ENCODE peak calls at places on chromosomes 16 and 17, in eight cellular contexts. M is HS-27A, X is T-helper 2 cell, E is T-helper 1 cell, S is left colon, D is NCI-H1092, W is AG08396, B is astrocyte of the spinal cord. H is an unnamed sample.

GRCh38 chr17:44077595-44077909 is 7.0 kb downstream of the G6PC3 start:
- DNase-seq in M (no peak), X (no peak), E (no peak), S (no peak), D (no peak), W (no peak), B (no peak), H (no peak)

GRCh38 chr17:43536236-43537088 is 9.7 kb downstream of the ETV4 start:
- DNase-seq in M (no peak), X (no peak), E (no peak), S (no peak), D (no peak), W (no peak), B (peak), H (no peak)

GRCh38 chr16:68272501-68273209 is 8.3 kb downstream of the SLC7A6 start:
- DNase-seq in M (no peak), X (peak), E (peak), S (peak), D (no peak), W (no peak), B (no peak), H (peak)

GRCh38 chr17:79420318-79421243 is 190.3 kb downstream of the RBFOX3 start:
- DNase-seq in M (no peak), X (no peak), E (no peak), S (no peak), D (no peak), W (no peak), B (no peak), H (no peak)

GRCh38 chr16:79483336-79483735 is 117.2 kb downstream of the MAF start:
- DNase-seq in M (no peak), X (no peak), E (no peak), S (no peak), D (no peak), W (no peak), B (no peak), H (no peak)

GRCh38 chr16:35598696-35599332 is 2139.4 kb downstream of the TP53TG3F start:
- DNase-seq in M (no peak), X (no peak), E (no peak), S (no peak), D (no peak), W (no peak), B (no peak), H (no peak)

GRCh38 chr17:35099929-35100328 is 19.7 kb downstream of the RAD51D start:
- DNase-seq in M (no peak), X (no peak), E (no peak), S (no peak), D (no peak), W (no peak), B (no peak), H (no peak)

GRCh38 chr17:51391992-51392654 is 131.8 kb downstream of the UTP18 start:
- DNase-seq in M (no peak), X (no peak), E (no peak), S (no peak), D (no peak), W (no peak), B (no peak), H (no peak)

GRCh38 chr17:76384987-76385891 is 830 bp downstream of the SPHK1 start:
- DNase-seq in M (peak), X (peak), E (peak), S (peak), D (no peak), W (peak), B (peak), H (peak)

GRCh38 chr17:61002316-61002736 is 324.7 kb downstream of the BCAS3 start:
- DNase-seq in M (peak), X (peak), E (no peak), S (no peak), D (peak), W (peak), B (peak), H (peak)

GRCh38 chr17:31811021-31811565 is 48.0 kb downstream of the COPRS start:
- DNase-seq in M (no peak), X (no peak), E (no peak), S (no peak), D (no peak), W (no peak), B (no peak), H (peak)

GRCh38 chr17:63278731-63279442 is 167.2 kb downstream of the CYB561 start:
- DNase-seq in M (no peak), X (no peak), E (no peak), S (no peak), D (no peak), W (no peak), B (no peak), H (peak)

GRCh38 chr17:40937384-40937819 is at the start of gene KRT23:
- DNase-seq in M (no peak), X (no peak), E (no peak), S (no peak), D (no peak), W (no peak), B (no peak), H (no peak)

GRCh38 chr17:72381597-72382397 is 261.0 kb downstream of the SOX9 start:
- DNase-seq in M (no peak), X (no peak), E (no peak), S (no peak), D (peak), W (no peak), B (no peak), H (no peak)

GRCh38 chr17:44362056-44362355 is 1.6 kb downstream of the FAM171A2 start:
- DNase-seq in M (no peak), X (no peak), E (no peak), S (no peak), D (no peak), W (no peak), B (no peak), H (no peak)

GRCh38 chr16:87874639-87875472 is 5.5 kb upstream of the SLC7A5 start:
- DNase-seq in M (no peak), X (peak), E (no peak), S (no peak), D (no peak), W (no peak), B (no peak), H (no peak)

GRCh38 chr16:26963109-26963508 is 103.6 kb upstream of the C16orf82 start:
- DNase-seq in M (no peak), X (peak), E (peak), S (no peak), D (no peak), W (peak), B (no peak), H (no peak)

GRCh38 chr17:45430006-45430737 is 2.5 kb downstream of the ARHGAP27 start:
- DNase-seq in M (no peak), X (no peak), E (no peak), S (peak), D (no peak), W (no peak), B (no peak), H (no peak)

GRCh38 chr16:85515319-85515745 is 97.8 kb upstream of the GSE1 start:
- DNase-seq in M (no peak), X (no peak), E (no peak), S (no peak), D (no peak), W (no peak), B (no peak), H (no peak)

H was measured in lung microvascular endothelial cell.